ENCODE peak calls at places on chromosomes 11 and 22, in seven cellular contexts. One of them, this sample, is unnamed.

GRCh38 chr11:2990617-2991476 is 1.3 kb downstream of the NAP1L4 start:
- DNase-seq in RWPE1: peak
- DNase-seq in colonic mucosa: peak
- DNase-seq in uterus: no peak
- DNase-seq in spleen: no peak
- DNase-seq in tibial artery: no peak
- DNase-seq in HCT116: no peak
- DNase-seq in this sample: no peak

GRCh38 chr11:63445720-63446119 is 45.2 kb downstream of the PLAAT5 start:
- DNase-seq in uterus: no peak
- DNase-seq in RWPE1: peak
- DNase-seq in tibial artery: no peak
- DNase-seq in spleen: no peak
- DNase-seq in colonic mucosa: no peak
- DNase-seq in HCT116: no peak
- DNase-seq in this sample: peak

GRCh38 chr22:28369849-28370248 is 309.8 kb downstream of the TTC28 start:
- DNase-seq in HCT116: no peak
- DNase-seq in uterus: no peak
- DNase-seq in RWPE1: no peak
- DNase-seq in tibial artery: no peak
- DNase-seq in spleen: no peak
- DNase-seq in colonic mucosa: peak
- DNase-seq in this sample: no peak

GRCh38 chr22:39569066-39569465 is 1.5 kb upstream of the CACNA1I start:
- DNase-seq in RWPE1: no peak
- DNase-seq in tibial artery: no peak
- DNase-seq in colonic mucosa: no peak
- DNase-seq in HCT116: no peak
- DNase-seq in spleen: no peak
- DNase-seq in uterus: no peak
- DNase-seq in this sample: no peak

GRCh38 chr11:81596709-81597108 is 1137.0 kb downstream of the FAM181B start:
- DNase-seq in spleen: no peak
- DNase-seq in colonic mucosa: no peak
- DNase-seq in tibial artery: no peak
- DNase-seq in uterus: no peak
- DNase-seq in HCT116: no peak
- DNase-seq in RWPE1: no peak
- DNase-seq in this sample: no peak

GRCh38 chr11:11409224-11409623 is 56.2 kb upstream of the CSNK2A3 start:
- DNase-seq in RWPE1: no peak
- DNase-seq in spleen: no peak
- DNase-seq in HCT116: no peak
- DNase-seq in colonic mucosa: no peak
- DNase-seq in uterus: no peak
- DNase-seq in tibial artery: no peak
- DNase-seq in this sample: no peak

GRCh38 chr22:47304191-47304831 is 541.9 kb downstream of the TBC1D22A start:
- DNase-seq in colonic mucosa: no peak
- DNase-seq in HCT116: no peak
- DNase-seq in uterus: no peak
- DNase-seq in spleen: no peak
- DNase-seq in tibial artery: no peak
- DNase-seq in RWPE1: no peak
- DNase-seq in this sample: no peak

GRCh38 chr11:10322830-10323792 is 18.2 kb downstream of the ADM start:
- DNase-seq in colonic mucosa: peak
- DNase-seq in tibial artery: peak
- DNase-seq in HCT116: peak
- DNase-seq in uterus: peak
- DNase-seq in RWPE1: peak
- DNase-seq in spleen: no peak
- DNase-seq in this sample: peak

GRCh38 chr11:119964136-119965025 is 173.5 kb downstream of the TRIM29 start:
- DNase-seq in HCT116: no peak
- DNase-seq in spleen: no peak
- DNase-seq in uterus: no peak
- DNase-seq in tibial artery: no peak
- DNase-seq in RWPE1: no peak
- DNase-seq in colonic mucosa: no peak
- DNase-seq in this sample: no peak
- H3K27ac ChIP-seq in HCT116: no peak
- H3K27ac ChIP-seq in spleen: no peak
- H3K27ac ChIP-seq in uterus: no peak
- H3K27ac ChIP-seq in tibial artery: no peak
- H3K27ac ChIP-seq in RWPE1: no peak
- H3K27ac ChIP-seq in colonic mucosa: no peak
- H3K27ac ChIP-seq in this sample: no peak

DNA sequence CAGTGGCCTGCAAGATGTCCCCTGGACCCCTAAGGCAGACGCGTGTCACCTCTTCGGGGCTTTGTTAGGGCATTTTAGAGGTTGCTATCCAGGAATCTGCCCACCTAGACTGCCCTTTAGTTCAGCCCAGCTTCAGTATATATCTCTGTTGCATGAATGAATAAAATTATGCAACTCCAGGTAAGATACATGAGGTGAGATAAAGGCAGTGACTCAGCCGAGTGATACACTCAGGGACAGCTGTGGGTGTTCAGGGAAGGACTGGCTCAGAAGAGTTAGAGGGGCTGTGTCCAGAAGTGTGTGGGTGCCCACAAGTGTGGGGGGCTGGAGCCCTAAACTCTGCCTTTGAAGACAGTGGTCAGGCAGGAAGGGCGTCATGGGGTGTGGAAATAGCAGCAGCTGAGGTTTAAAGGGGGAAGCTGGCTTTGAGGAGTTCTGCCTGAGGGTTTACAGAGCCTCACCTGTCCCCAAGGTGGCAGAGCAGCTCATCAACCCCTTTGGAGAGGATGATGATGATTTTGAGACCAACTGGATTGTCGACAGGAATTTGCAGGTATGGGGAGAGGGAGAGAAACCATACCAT is 8.3 kb downstream of the FTH1 start:
- DNase-seq in RWPE1: peak
- DNase-seq in HCT116: no peak
- DNase-seq in spleen: peak
- DNase-seq in uterus: no peak
- DNase-seq in tibial artery: peak
- DNase-seq in colonic mucosa: no peak
- DNase-seq in this sample: no peak
- TF ChIP-seq CTCF in RWPE1: no peak
- TF ChIP-seq CTCF in HCT116: peak
- TF ChIP-seq CTCF in spleen: no peak
- TF ChIP-seq CTCF in uterus: no peak
- TF ChIP-seq CTCF in tibial artery: no peak
- TF ChIP-seq CTCF in colonic mucosa: no peak
- TF ChIP-seq CTCF in this sample: no peak

GRCh38 chr11:873723-874122 is 31.1 kb downstream of the TSPAN4 start:
- DNase-seq in spleen: no peak
- DNase-seq in tibial artery: no peak
- DNase-seq in RWPE1: no peak
- DNase-seq in colonic mucosa: no peak
- DNase-seq in uterus: no peak
- DNase-seq in HCT116: no peak
- DNase-seq in this sample: no peak

GRCh38 chr11:875769-876301 is 33.2 kb downstream of the TSPAN4 start:
- DNase-seq in HCT116: no peak
- DNase-seq in RWPE1: no peak
- DNase-seq in uterus: no peak
- DNase-seq in spleen: no peak
- DNase-seq in colonic mucosa: no peak
- DNase-seq in tibial artery: no peak
- DNase-seq in this sample: no peak

GRCh38 chr11:876550-876949 is 33.9 kb downstream of the TSPAN4 start:
- DNase-seq in uterus: no peak
- DNase-seq in spleen: peak
- DNase-seq in tibial artery: no peak
- DNase-seq in HCT116: no peak
- DNase-seq in colonic mucosa: no peak
- DNase-seq in RWPE1: no peak
- DNase-seq in this sample: no peak

GRCh38 chr11:877565-877964 is 33.0 kb downstream of the CHID1 start:
- DNase-seq in spleen: no peak
- DNase-seq in HCT116: peak
- DNase-seq in colonic mucosa: no peak
- DNase-seq in uterus: no peak
- DNase-seq in RWPE1: no peak
- DNase-seq in tibial artery: no peak
- DNase-seq in this sample: no peak

DNA sequence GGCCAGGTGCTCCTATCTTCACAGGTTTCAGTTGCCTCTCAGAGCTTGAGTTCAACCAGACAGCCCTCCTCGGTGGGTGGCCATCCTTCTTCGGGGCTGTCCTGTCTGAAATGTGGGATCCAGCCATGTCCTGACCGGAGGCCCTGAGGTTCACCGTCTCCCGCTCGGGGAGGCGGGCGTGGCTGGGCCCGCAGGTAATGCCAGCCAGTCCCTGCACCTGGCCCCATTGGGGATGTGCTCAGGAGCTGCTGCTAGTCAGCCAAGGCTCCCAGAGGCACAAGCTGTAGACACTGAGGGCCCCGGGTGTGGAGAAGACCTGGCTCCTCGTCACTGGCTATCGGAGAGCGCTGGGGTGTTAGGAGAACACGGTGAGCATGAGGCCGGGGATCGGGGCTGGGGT is 32.6 kb downstream of the TSPAN4 start:
- DNase-seq in RWPE1: no peak
- DNase-seq in colonic mucosa: no peak
- DNase-seq in uterus: no peak
- DNase-seq in HCT116: no peak
- DNase-seq in tibial artery: no peak
- DNase-seq in spleen: no peak
- DNase-seq in this sample: no peak
- H3K27ac ChIP-seq in RWPE1: no peak
- H3K27ac ChIP-seq in colonic mucosa: no peak
- H3K27ac ChIP-seq in uterus: no peak
- H3K27ac ChIP-seq in HCT116: no peak
- H3K27ac ChIP-seq in tibial artery: no peak
- H3K27ac ChIP-seq in spleen: no peak
- H3K27ac ChIP-seq in this sample: no peak

GRCh38 chr22:21000215-21000986 is 1.5 kb downstream of the THAP7 start:
- DNase-seq in spleen: peak
- DNase-seq in RWPE1: no peak
- DNase-seq in HCT116: no peak
- DNase-seq in uterus: no peak
- DNase-seq in tibial artery: no peak
- DNase-seq in colonic mucosa: no peak
- DNase-seq in this sample: no peak
- TF ChIP-seq CTCF in spleen: no peak
- TF ChIP-seq CTCF in RWPE1: no peak
- TF ChIP-seq CTCF in HCT116: no peak
- TF ChIP-seq CTCF in uterus: no peak
- TF ChIP-seq CTCF in tibial artery: no peak
- TF ChIP-seq CTCF in colonic mucosa: no peak
- TF ChIP-seq CTCF in this sample: peak

GRCh38 chr11:83047515-83048225 is 24.0 kb downstream of the RAB30 start:
- DNase-seq in uterus: no peak
- DNase-seq in tibial artery: no peak
- DNase-seq in colonic mucosa: no peak
- DNase-seq in RWPE1: no peak
- DNase-seq in spleen: no peak
- DNase-seq in HCT116: no peak
- DNase-seq in this sample: no peak
- H3K27ac ChIP-seq in uterus: peak
- H3K27ac ChIP-seq in tibial artery: no peak
- H3K27ac ChIP-seq in colonic mucosa: no peak
- H3K27ac ChIP-seq in RWPE1: no peak
- H3K27ac ChIP-seq in spleen: peak
- H3K27ac ChIP-seq in HCT116: no peak
- H3K27ac ChIP-seq in this sample: peak

DNA sequence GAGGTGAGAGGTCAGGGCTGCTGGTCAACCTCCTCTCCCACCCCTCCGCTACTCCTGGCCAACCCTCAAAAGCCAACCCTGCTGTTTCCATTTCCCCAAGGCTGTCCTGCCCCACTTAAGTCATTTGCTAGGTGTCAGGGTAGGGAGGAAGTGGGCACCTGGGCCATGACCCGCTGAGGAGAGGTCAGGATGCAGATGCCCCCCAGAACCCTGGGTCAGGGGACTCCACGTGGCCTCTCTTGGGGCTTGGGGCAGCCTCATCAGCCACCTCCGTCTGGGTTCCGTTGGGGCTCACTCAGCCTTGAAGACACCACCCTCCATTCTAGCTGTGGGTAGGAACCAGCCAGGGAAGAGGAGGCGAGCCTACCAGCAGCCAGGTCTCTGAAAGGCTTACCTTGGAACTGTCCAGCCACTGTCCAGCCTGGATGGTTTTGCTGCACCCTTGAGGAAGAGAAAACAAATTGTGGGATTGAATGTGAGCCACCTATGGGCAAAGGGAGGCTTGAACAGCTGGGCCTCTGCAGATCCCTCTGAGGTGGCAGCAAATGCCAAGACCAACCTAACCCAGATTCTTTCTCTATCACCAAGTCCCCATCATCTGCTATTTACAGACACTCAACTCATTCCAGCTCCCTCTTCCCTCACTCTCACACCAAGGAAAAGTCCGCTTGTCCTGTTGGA is 2.5 kb downstream of the APOL4 start:
- DNase-seq in spleen: no peak
- DNase-seq in tibial artery: no peak
- DNase-seq in HCT116: no peak
- DNase-seq in RWPE1: no peak
- DNase-seq in uterus: no peak
- DNase-seq in colonic mucosa: no peak
- DNase-seq in this sample: no peak
- TF ChIP-seq CTCF in spleen: no peak
- TF ChIP-seq CTCF in tibial artery: no peak
- TF ChIP-seq CTCF in HCT116: no peak
- TF ChIP-seq CTCF in RWPE1: no peak
- TF ChIP-seq CTCF in uterus: no peak
- TF ChIP-seq CTCF in colonic mucosa: no peak
- TF ChIP-seq CTCF in this sample: no peak

GRCh38 chr11:127864861-127865260 is 722.5 kb downstream of the ETS1 start:
- DNase-seq in colonic mucosa: no peak
- DNase-seq in tibial artery: no peak
- DNase-seq in HCT116: no peak
- DNase-seq in RWPE1: no peak
- DNase-seq in uterus: no peak
- DNase-seq in spleen: no peak
- DNase-seq in this sample: no peak
- H3K27ac ChIP-seq in colonic mucosa: no peak
- H3K27ac ChIP-seq in tibial artery: no peak
- H3K27ac ChIP-seq in HCT116: no peak
- H3K27ac ChIP-seq in RWPE1: no peak
- H3K27ac ChIP-seq in uterus: no peak
- H3K27ac ChIP-seq in spleen: no peak
- H3K27ac ChIP-seq in this sample: no peak

DNA sequence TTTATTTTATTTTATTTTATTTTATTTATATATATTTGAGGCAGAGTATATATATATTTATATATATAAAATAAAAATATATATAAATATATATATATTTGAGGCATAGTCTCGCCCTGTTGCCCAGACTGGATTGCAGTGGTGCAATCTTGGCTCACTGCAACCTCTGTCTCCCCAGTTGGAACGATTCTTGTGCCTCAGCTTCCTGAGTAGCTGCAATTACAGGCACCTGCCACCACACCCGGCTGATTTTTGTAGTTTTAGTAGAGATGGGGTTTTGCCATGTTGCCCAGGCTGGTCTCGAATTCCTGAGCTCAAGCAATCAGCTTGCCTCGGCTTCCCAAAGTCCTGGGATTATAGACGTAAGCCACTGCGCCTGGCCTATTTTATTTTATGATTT is 31.4 kb downstream of the ACO2 start:
- DNase-seq in colonic mucosa: no peak
- DNase-seq in spleen: no peak
- DNase-seq in tibial artery: no peak
- DNase-seq in uterus: no peak
- DNase-seq in RWPE1: no peak
- DNase-seq in HCT116: no peak
- DNase-seq in this sample: no peak
- TF ChIP-seq CTCF in colonic mucosa: no peak
- TF ChIP-seq CTCF in spleen: no peak
- TF ChIP-seq CTCF in tibial artery: no peak
- TF ChIP-seq CTCF in uterus: no peak
- TF ChIP-seq CTCF in RWPE1: no peak
- TF ChIP-seq CTCF in HCT116: no peak
- TF ChIP-seq CTCF in this sample: no peak

GRCh38 chr11:76628408-76628947 is 42.1 kb downstream of the LRRC32 start:
- DNase-seq in spleen: no peak
- DNase-seq in colonic mucosa: no peak
- DNase-seq in RWPE1: no peak
- DNase-seq in tibial artery: no peak
- DNase-seq in uterus: no peak
- DNase-seq in HCT116: no peak
- DNase-seq in this sample: no peak
- H3K27ac ChIP-seq in spleen: peak
- H3K27ac ChIP-seq in colonic mucosa: no peak
- H3K27ac ChIP-seq in RWPE1: no peak
- H3K27ac ChIP-seq in tibial artery: peak
- H3K27ac ChIP-seq in uterus: peak
- H3K27ac ChIP-seq in HCT116: no peak
- H3K27ac ChIP-seq in this sample: no peak